ENCODE peak calls at places on chromosomes 3 and 15, in four cellular contexts. M is MM.1S, B is mammary epithelial cell, X is HCT116. G is an unnamed sample.
A peak's percentile ranks its signal among the peaks of the same experiment; 100 is the strongest.

GRCh38 chr15:48842501-48842900 is 31.6 kb upstream of the CEP152 start:
- DNase-seq in M (no peak), B (no peak), X (no peak), G (no peak)

GRCh38 chr3:141603473-141604035 is 116.7 kb downstream of the RASA2 start:
- DNase-seq in M (no peak), B (peak; percentile 49), X (no peak), G (no peak)

GRCh38 chr15:95087253-95087609 is 855.9 kb downstream of the MCTP2 start:
- DNase-seq in M (no peak), B (no peak), X (no peak), G (no peak)

GRCh38 chr15:70271422-70272088 is 173.8 kb upstream of the TLE3 start:
- DNase-seq in M (no peak), B (peak; percentile 93), X (peak; percentile 92), G (peak; percentile 89)

GRCh38 chr15:26083457-26084350 is 220.6 kb upstream of the ATP10A start:
- DNase-seq in M (no peak), B (no peak), X (no peak), G (no peak)

GRCh38 chr3:128307029-128307633 is 153.8 kb downstream of the EEFSEC start:
- DNase-seq in M (no peak), B (no peak), X (no peak), G (peak; percentile 16)

GRCh38 chr3:84108442-84108971 is 850.3 kb upstream of the CADM2 start:
- DNase-seq in M (no peak), B (peak; percentile 89), X (no peak), G (no peak)

GRCh38 chr3:128499724-128500275 is 6.8 kb upstream of the GATA2 start:
- DNase-seq in M (no peak), B (no peak), X (no peak), G (no peak)

GRCh38 chr3:51894939-51895338 is 8.2 kb downstream of the IQCF1 start:
- DNase-seq in M (no peak), B (no peak), X (no peak), G (no peak)

GRCh38 chr3:69987833-69988232 is 11.7 kb upstream of the SAMMSON start:
- DNase-seq in M (no peak), B (no peak), X (no peak), G (no peak)

GRCh38 chr3:74469151-74469550 is 145.3 kb downstream of the CNTN3 start:
- DNase-seq in M (no peak), B (no peak), X (no peak), G (no peak)

GRCh38 chr15:70765504-70766281 is 2.3 kb upstream of the UACA start:
- DNase-seq in M (no peak), B (no peak), X (no peak), G (no peak)

GRCh38 chr3:135887220-135887619 is 78.3 kb upstream of the PPP2R3A start:
- DNase-seq in M (no peak), B (peak; percentile 93), X (peak; percentile 21), G (no peak)

GRCh38 chr3:43687499-43687811 is 3.3 kb upstream of the ABHD5 start:
- DNase-seq in M (no peak), B (no peak), X (no peak), G (no peak)

GRCh38 chr3:13517253-13517977 is 31.5 kb upstream of the FBLN2 start:
- DNase-seq in M (no peak), B (no peak), X (no peak), G (no peak)

GRCh38 chr3:152403632-152404066 is 134.9 kb downstream of the MBNL1 start:
- DNase-seq in M (no peak), B (no peak), X (no peak), G (no peak)

GRCh38 chr15:69784808-69785550 is 312.7 kb downstream of the TLE3 start:
- DNase-seq in M (no peak), B (no peak), X (no peak), G (no peak)

GRCh38 chr3:137105277-137105977 is 147.6 kb downstream of the IL20RB start:
- DNase-seq in M (peak; percentile 70), B (peak; percentile 35), X (peak; percentile 52), G (peak; percentile 74)

GRCh38 chr3:165748094-165748493 is 89.1 kb downstream of the BCHE start:
- DNase-seq in M (no peak), B (no peak), X (no peak), G (no peak)

GRCh38 chr15:72835289-72835890 is 51.8 kb upstream of the ADPGK start:
- DNase-seq in M (peak; percentile 60), B (no peak), X (peak; percentile 13), G (no peak)

GRCh38 chr3:9422712-9423424 is 25.5 kb downstream of the SETD5 start:
- DNase-seq in M (no peak), B (peak; percentile 98), X (peak; percentile 91), G (peak; percentile 99)

GRCh38 chr3:82082796-82083195 is 321.4 kb upstream of the GBE1 start:
- DNase-seq in M (no peak), B (no peak), X (no peak), G (no peak)

GRCh38 chr3:151660890-151661289 is 72.8 kb upstream of the AADACL2 start:
- DNase-seq in M (no peak), B (no peak), X (no peak), G (no peak)

GRCh38 chr3:189316296-189317019 is 144.7 kb downstream of the TPRG1 start:
- DNase-seq in M (no peak), B (peak; percentile 71), X (no peak), G (no peak)

GRCh38 chr3:102183186-102183585 is 251.6 kb upstream of the ZPLD1 start:
- DNase-seq in M (no peak), B (no peak), X (no peak), G (no peak)

GRCh38 chr15:74434260-74434915 is 630 bp upstream of the SEMA7A start:
- DNase-seq in M (no peak), B (no peak), X (no peak), G (no peak)

GRCh38 chr15:74431645-74432044 is 2.1 kb downstream of the SEMA7A start:
- DNase-seq in M (no peak), B (no peak), X (no peak), G (no peak)

GRCh38 chr15:74433592-74434259 is at the start of gene SEMA7A:
- DNase-seq in M (peak; percentile 89), B (peak; percentile 75), X (peak; percentile 34), G (peak; percentile 70)

GRCh38 chr15:74432271-74432967 is 1.3 kb downstream of the SEMA7A start:
- DNase-seq in M (no peak), B (no peak), X (no peak), G (no peak)

GRCh38 chr15:74432968-74433591 is 678 bp downstream of the SEMA7A start:
- DNase-seq in M (no peak), B (no peak), X (no peak), G (no peak)
- TF ChIP-seq EZH2 in M (no peak), B (no peak), X (no peak), G (peak; percentile 94)

GRCh38 chr3:307182-307581 is 110.6 kb downstream of the CHL1 start:
- DNase-seq in M (no peak), B (no peak), X (no peak), G (no peak)

GRCh38 chr3:312170-312569 is 115.6 kb downstream of the CHL1 start:
- DNase-seq in M (no peak), B (no peak), X (no peak), G (no peak)

GRCh38 chr3:308597-309321 is 112.2 kb downstream of the CHL1 start:
- DNase-seq in M (no peak), B (no peak), X (no peak), G (no peak)
- H3K4me3 ChIP-seq in M (no peak overlapping the region), B (no peak overlapping the region), X (no peak overlapping the region), G (no peak overlapping the region)

GRCh38 chr3:14810795-14811661 is 7.7 kb upstream of the FGD5 start:
- DNase-seq in M (no peak), B (no peak), X (no peak), G (peak; percentile 53)
- TF ChIP-seq EZH2 in M (peak; percentile 69), B (peak; percentile 50), X (no peak), G (no peak)

GRCh38 chr3:58178528-58179234 is 32.1 kb downstream of the DNASE1L3 start:
- DNase-seq in M (no peak), B (peak; percentile 53), X (no peak), G (no peak)
- H3K4me3 ChIP-seq in M (no peak overlapping the region), B (no peak overlapping the region), X (no peak overlapping the region), G (no peak overlapping the region)

GRCh38 chr15:88255496-88256171 is 905 bp downstream of the NTRK3 start:
- DNase-seq in M (peak; percentile 50), B (peak; percentile 46), X (no peak), G (peak; percentile 19)
- TF ChIP-seq EZH2 in M (no peak), B (no peak), X (no peak), G (peak; percentile 87)

G was measured in endothelial cell of umbilical vein.